ENCODE peak calls at places on chromosomes 2 and 18, in ten cellular contexts. O is vagina, L is HCT116, Z is transverse colon, C is HepG2, H is breast epithelium, G is prostate gland, K is stomach, R is K562, W is H1. D is an unnamed sample.

GRCh38 chr2:75787532-75788132 is 76.9 kb upstream of the GCFC2 start:
- DNase-seq in R (peak; percentile 43), H (no peak), K (no peak), G (no peak), Z (no peak), L (peak; percentile 10), O (no peak), W (no peak), C (peak; percentile 44), D (no peak)

GRCh38 chr2:180319586-180320405 is 312.7 kb upstream of the CWC22 start:
- DNase-seq in H (no peak), O (no peak), W (no peak), C (no peak), Z (no peak), K (no peak), L (no peak), R (no peak), G (no peak), D (no peak)

GRCh38 chr2:239106314-239106908 is 258.5 kb downstream of the TWIST2 start:
- DNase-seq in R (peak; percentile 18), H (no peak), L (peak; percentile 18), K (peak; percentile 64), O (no peak), G (peak; percentile 32), W (peak; percentile 15), C (peak; percentile 43), Z (peak; percentile 44), D (no peak)

GRCh38 chr2:73250872-73251846 is 17.1 kb downstream of the CCT7 start:
- DNase-seq in K (no peak), Z (no peak), R (no peak), L (no peak), W (no peak), C (no peak), H (no peak), O (no peak), G (no peak), D (no peak)

GRCh38 chr2:231187736-231188505 is 10.5 kb upstream of the ARMC9 start:
- DNase-seq in K (peak; percentile 22), G (no peak), W (no peak), H (no peak), O (no peak), Z (no peak), C (peak; percentile 89), L (no peak), R (no peak), D (no peak)

GRCh38 chr18:68104036-68104435 is 587.5 kb upstream of the DSEL start:
- DNase-seq in O (no peak), L (no peak), W (no peak), C (no peak), R (no peak), Z (no peak), H (no peak), G (no peak), K (no peak), D (no peak)

GRCh38 chr2:204634564-204634963 is 89.3 kb downstream of the PARD3B start:
- DNase-seq in C (no peak), Z (no peak), G (no peak), H (no peak), K (no peak), R (no peak), L (no peak), O (no peak), W (no peak), D (no peak)

GRCh38 chr2:120859814-120860578 is 124.3 kb downstream of the GLI2 start:
- DNase-seq in G (no peak), R (no peak), C (no peak), O (no peak), K (no peak), L (no peak), W (no peak), Z (no peak), H (no peak), D (peak; percentile 51)

GRCh38 chr18:335741-336140 is 67.9 kb upstream of the THOC1 start:
- DNase-seq in O (no peak), Z (no peak), C (no peak), W (no peak), L (no peak), R (no peak), K (no peak), H (no peak), G (no peak), D (no peak)

GRCh38 chr18:336753-337152 is 68.9 kb upstream of the THOC1 start:
- DNase-seq in W (no peak), G (no peak), Z (no peak), R (no peak), K (no peak), C (no peak), O (no peak), H (no peak), L (no peak), D (no peak)

GRCh38 chr18:334575-335132 is 66.8 kb upstream of the THOC1 start:
- DNase-seq in G (no peak), W (no peak), C (no peak), R (no peak), H (no peak), K (no peak), L (no peak), Z (no peak), O (no peak), D (no peak)

GRCh38 chr18:341102-341501 is 73.3 kb upstream of the THOC1 start:
- DNase-seq in G (no peak), H (no peak), C (no peak), W (no peak), L (no peak), Z (no peak), R (no peak), O (no peak), K (no peak), D (no peak)

GRCh38 chr18:340044-340443 is 72.2 kb upstream of the THOC1 start:
- DNase-seq in C (no peak), O (no peak), R (no peak), L (no peak), W (no peak), G (peak; percentile 14), K (no peak), Z (no peak), H (no peak), D (no peak)
- TF ChIP-seq POLR2AphosphoS5 in C (no peak), O (no peak), R (no peak), L (no peak), W (no peak), G (no peak), K (no peak), Z (no peak), H (no peak), D (no peak)

GRCh38 chr2:9558948-9559381 is 3.3 kb upstream of the ADAM17 start:
- DNase-seq in C (no peak), O (no peak), R (no peak), G (no peak), W (no peak), K (no peak), H (no peak), L (no peak), Z (no peak), D (no peak)

GRCh38 chr2:9552491-9553178 is 3.0 kb downstream of the ADAM17 start:
- DNase-seq in L (no peak), O (no peak), Z (no peak), G (no peak), C (no peak), R (peak; percentile 41), K (no peak), W (no peak), H (no peak), D (no peak)

GRCh38 chr2:9554841-9555337 is 741 bp downstream of the ADAM17 start:
- DNase-seq in O (no peak), H (no peak), Z (peak; percentile 31), R (peak; percentile 71), W (no peak), G (peak; percentile 30), K (no peak), C (peak; percentile 29), L (no peak), D (no peak)

GRCh38 chr2:9556121-9556869 is 665 bp upstream of the ADAM17 start:
- DNase-seq in O (no peak), W (no peak), Z (no peak), H (no peak), G (peak; percentile 8), L (no peak), R (peak; percentile 48), C (no peak), K (no peak), D (no peak)

DNA sequence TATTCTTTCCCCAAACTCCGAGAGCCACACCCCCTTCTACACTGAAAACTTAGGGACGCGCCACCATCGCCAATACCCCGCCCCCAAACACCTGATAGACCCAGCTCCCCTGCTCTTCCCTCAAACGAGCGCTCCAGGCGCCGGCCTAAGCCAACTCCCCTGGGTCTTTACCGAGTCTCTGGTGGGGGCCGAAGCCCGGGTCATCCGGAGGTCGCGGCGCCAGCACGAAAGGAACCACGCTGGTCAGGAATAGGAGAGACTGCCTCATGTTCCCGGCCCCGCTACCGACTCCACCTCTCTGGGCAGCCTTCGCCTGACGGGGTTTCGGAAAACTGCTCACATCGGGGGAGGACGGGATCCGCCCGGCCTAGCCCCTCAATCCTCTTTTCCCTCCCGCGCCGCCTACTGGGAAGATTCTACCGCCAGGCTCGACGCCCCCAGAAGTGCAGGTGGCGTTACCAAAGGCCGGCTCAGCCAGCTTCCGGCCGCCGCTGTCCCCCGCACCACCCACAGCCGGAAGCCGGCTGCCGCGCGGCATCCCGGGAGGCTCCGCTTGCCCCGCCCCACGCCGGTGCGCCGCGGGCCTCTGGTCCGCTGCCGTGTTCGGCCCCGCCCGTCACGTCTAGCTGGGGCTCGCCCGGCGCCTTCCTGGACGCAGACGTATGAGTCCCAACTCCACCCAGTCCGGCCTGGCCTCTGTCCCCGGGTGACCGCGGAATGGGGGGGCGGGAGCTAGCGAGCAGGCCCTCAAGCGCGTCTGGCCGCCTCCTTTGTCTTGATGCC is at the start of gene ADAM17:
- DNase-seq in C (peak; percentile 95), G (peak; percentile 96), W (peak; percentile 82), H (peak; percentile 95), O (peak; percentile 97), K (peak; percentile 97), Z (peak; percentile 97), L (peak; percentile 88), R (peak; percentile 97), D (peak; percentile 100)
- TF ChIP-seq POLR2A in C (peak; percentile 71), G (peak; percentile 91), W (peak; percentile 87), H (peak; percentile 79), O (peak; percentile 91), K (no peak), Z (peak; percentile 97), L (peak; percentile 77), R (peak; percentile 93), D (peak; percentile 93)

DNA sequence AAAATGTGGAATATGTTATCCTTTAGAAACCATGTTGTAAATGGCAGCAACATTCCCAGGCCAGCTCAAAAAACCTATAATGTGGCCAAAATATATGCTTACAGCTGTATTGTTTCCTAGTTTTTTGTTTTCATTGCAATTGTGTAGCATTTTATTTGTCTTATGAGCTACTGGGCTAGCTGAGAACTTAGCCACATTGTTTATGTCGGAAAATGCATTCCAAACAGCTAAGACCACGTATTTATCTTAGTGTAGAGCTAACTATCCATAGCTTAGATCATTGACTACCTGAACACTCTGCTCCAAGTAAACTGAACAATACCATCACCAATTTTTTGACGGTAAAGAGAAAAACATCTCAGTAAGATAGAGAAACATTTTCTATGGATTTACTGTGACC is 38.4 kb downstream of the METAP1D start:
- DNase-seq in O (no peak), H (no peak), Z (no peak), K (no peak), C (no peak), R (no peak), G (no peak), L (no peak), W (no peak), D (no peak)
- H3K4me3 ChIP-seq in O (no peak overlapping the region), H (no peak overlapping the region), Z (no peak overlapping the region), K (no peak overlapping the region), C (no peak overlapping the region), R (no peak overlapping the region), G (no peak overlapping the region), L (no peak overlapping the region), W (no peak overlapping the region), D (no peak overlapping the region)

GRCh38 chr2:202050652-202051051 is 17.0 kb downstream of the FZD7 start:
- DNase-seq in Z (no peak), C (no peak), G (no peak), L (no peak), R (no peak), O (no peak), K (no peak), W (no peak), H (no peak), D (no peak)

GRCh38 chr2:202052235-202052634 is 18.6 kb downstream of the FZD7 start:
- DNase-seq in L (no peak), K (no peak), H (no peak), W (no peak), R (no peak), G (no peak), C (no peak), Z (no peak), O (no peak), D (no peak)

GRCh38 chr2:202051499-202052161 is 18.0 kb downstream of the FZD7 start:
- DNase-seq in R (no peak), L (no peak), K (no peak), Z (no peak), C (no peak), G (no peak), O (no peak), H (no peak), W (no peak), D (no peak)

GRCh38 chr2:202056611-202057010 is 16.4 kb upstream of the KIAA2012 start:
- DNase-seq in G (no peak), Z (no peak), R (no peak), K (no peak), H (no peak), O (no peak), C (no peak), W (no peak), L (no peak), D (no peak)

GRCh38 chr2:202054716-202055115 is 18.3 kb upstream of the KIAA2012 start:
- DNase-seq in K (no peak), O (no peak), R (no peak), C (no peak), H (no peak), W (no peak), L (no peak), Z (no peak), G (no peak), D (no peak)
- TF ChIP-seq POLR2AphosphoS5 in K (no peak), O (no peak), R (no peak), C (no peak), H (no peak), W (no peak), L (no peak), Z (no peak), G (no peak), D (no peak)